ENCODE peak calls at places on chromosomes 1 and 21, in nine cellular contexts. One of them, this sample, is unnamed. For H3K36me3, the result is how much of the 10 kb centered on the place peaks cover.

GRCh38 chr1:215489771-215490566 is 77.1 kb upstream of the KCTD3 start:
- DNase-seq in breast epithelium: no peak
- DNase-seq in CD8-positive, alpha-beta T cell: no peak
- DNase-seq in GM12878: no peak
- DNase-seq in H7: no peak
- DNase-seq in naive thymus-derived CD4-positive, alpha-beta T cell: no peak
- DNase-seq in ovary: no peak
- DNase-seq in uterus: no peak
- DNase-seq in adipocyte: peak
- DNase-seq in this sample: no peak

GRCh38 chr1:70674981-70675685 is 264.1 kb downstream of the CTH start:
- DNase-seq in naive thymus-derived CD4-positive, alpha-beta T cell: no peak
- DNase-seq in ovary: no peak
- DNase-seq in GM12878: no peak
- DNase-seq in CD8-positive, alpha-beta T cell: no peak
- DNase-seq in H7: no peak
- DNase-seq in uterus: no peak
- DNase-seq in breast epithelium: no peak
- DNase-seq in adipocyte: no peak
- DNase-seq in this sample: no peak

GRCh38 chr1:71780681-71781080 is 501.7 kb downstream of the NEGR1 start:
- DNase-seq in CD8-positive, alpha-beta T cell: no peak
- DNase-seq in breast epithelium: no peak
- DNase-seq in ovary: no peak
- DNase-seq in uterus: no peak
- DNase-seq in naive thymus-derived CD4-positive, alpha-beta T cell: no peak
- DNase-seq in adipocyte: no peak
- DNase-seq in H7: no peak
- DNase-seq in GM12878: no peak
- DNase-seq in this sample: no peak

GRCh38 chr1:205003358-205004145 is 39.5 kb upstream of the CNTN2 start:
- DNase-seq in uterus: no peak
- DNase-seq in adipocyte: no peak
- DNase-seq in H7: peak
- DNase-seq in GM12878: no peak
- DNase-seq in breast epithelium: no peak
- DNase-seq in ovary: no peak
- DNase-seq in CD8-positive, alpha-beta T cell: no peak
- DNase-seq in naive thymus-derived CD4-positive, alpha-beta T cell: no peak
- DNase-seq in this sample: no peak

GRCh38 chr1:97905141-97905540 is 15.7 kb downstream of the DPYD start:
- DNase-seq in CD8-positive, alpha-beta T cell: no peak
- DNase-seq in breast epithelium: no peak
- DNase-seq in ovary: no peak
- DNase-seq in adipocyte: no peak
- DNase-seq in H7: no peak
- DNase-seq in GM12878: no peak
- DNase-seq in uterus: no peak
- DNase-seq in naive thymus-derived CD4-positive, alpha-beta T cell: no peak
- DNase-seq in this sample: no peak

GRCh38 chr1:177981186-177981585 is 11.3 kb upstream of the SEC16B start:
- DNase-seq in ovary: no peak
- DNase-seq in H7: no peak
- DNase-seq in breast epithelium: no peak
- DNase-seq in adipocyte: no peak
- DNase-seq in GM12878: no peak
- DNase-seq in uterus: no peak
- DNase-seq in CD8-positive, alpha-beta T cell: no peak
- DNase-seq in naive thymus-derived CD4-positive, alpha-beta T cell: no peak
- DNase-seq in this sample: no peak

GRCh38 chr1:5811419-5811818 is 180.8 kb downstream of the NPHP4 start:
- DNase-seq in GM12878: no peak
- DNase-seq in uterus: no peak
- DNase-seq in naive thymus-derived CD4-positive, alpha-beta T cell: no peak
- DNase-seq in adipocyte: no peak
- DNase-seq in ovary: peak
- DNase-seq in H7: peak
- DNase-seq in CD8-positive, alpha-beta T cell: no peak
- DNase-seq in breast epithelium: no peak
- DNase-seq in this sample: no peak

GRCh38 chr1:92333668-92334067 is 34.8 kb downstream of the RPAP2 start:
- DNase-seq in GM12878: no peak
- DNase-seq in adipocyte: no peak
- DNase-seq in uterus: no peak
- DNase-seq in naive thymus-derived CD4-positive, alpha-beta T cell: no peak
- DNase-seq in ovary: no peak
- DNase-seq in H7: no peak
- DNase-seq in breast epithelium: no peak
- DNase-seq in CD8-positive, alpha-beta T cell: no peak
- DNase-seq in this sample: no peak

GRCh38 chr21:42560517-42561179 is 47.0 kb downstream of the SLC37A1 start:
- DNase-seq in H7: no peak
- DNase-seq in uterus: no peak
- DNase-seq in ovary: peak
- DNase-seq in adipocyte: no peak
- DNase-seq in CD8-positive, alpha-beta T cell: no peak
- DNase-seq in naive thymus-derived CD4-positive, alpha-beta T cell: no peak
- DNase-seq in breast epithelium: peak
- DNase-seq in GM12878: no peak
- DNase-seq in this sample: no peak
- H3K36me3 ChIP-seq in H7: under half
- H3K36me3 ChIP-seq in uterus: under half
- H3K36me3 ChIP-seq in ovary: under half
- H3K36me3 ChIP-seq in adipocyte: under half
- H3K36me3 ChIP-seq in CD8-positive, alpha-beta T cell: under half
- H3K36me3 ChIP-seq in naive thymus-derived CD4-positive, alpha-beta T cell: under half
- H3K36me3 ChIP-seq in breast epithelium: under half
- H3K36me3 ChIP-seq in GM12878: under half
- H3K36me3 ChIP-seq in this sample: under half

GRCh38 chr1:47023268-47024137 is at the start of gene CYP4X1:
- DNase-seq in GM12878: no peak
- DNase-seq in uterus: peak
- DNase-seq in adipocyte: no peak
- DNase-seq in CD8-positive, alpha-beta T cell: no peak
- DNase-seq in breast epithelium: no peak
- DNase-seq in ovary: no peak
- DNase-seq in H7: peak
- DNase-seq in naive thymus-derived CD4-positive, alpha-beta T cell: no peak
- DNase-seq in this sample: peak

GRCh38 chr1:47030170-47030805 is 6.8 kb downstream of the CYP4X1 start:
- DNase-seq in H7: no peak
- DNase-seq in CD8-positive, alpha-beta T cell: no peak
- DNase-seq in ovary: no peak
- DNase-seq in naive thymus-derived CD4-positive, alpha-beta T cell: no peak
- DNase-seq in GM12878: no peak
- DNase-seq in breast epithelium: no peak
- DNase-seq in uterus: no peak
- DNase-seq in adipocyte: no peak
- DNase-seq in this sample: no peak

GRCh38 chr1:47021070-47021469 is 2.4 kb upstream of the CYP4X1 start:
- DNase-seq in uterus: no peak
- DNase-seq in ovary: no peak
- DNase-seq in CD8-positive, alpha-beta T cell: no peak
- DNase-seq in H7: no peak
- DNase-seq in GM12878: no peak
- DNase-seq in adipocyte: no peak
- DNase-seq in naive thymus-derived CD4-positive, alpha-beta T cell: no peak
- DNase-seq in breast epithelium: no peak
- DNase-seq in this sample: no peak

DNA sequence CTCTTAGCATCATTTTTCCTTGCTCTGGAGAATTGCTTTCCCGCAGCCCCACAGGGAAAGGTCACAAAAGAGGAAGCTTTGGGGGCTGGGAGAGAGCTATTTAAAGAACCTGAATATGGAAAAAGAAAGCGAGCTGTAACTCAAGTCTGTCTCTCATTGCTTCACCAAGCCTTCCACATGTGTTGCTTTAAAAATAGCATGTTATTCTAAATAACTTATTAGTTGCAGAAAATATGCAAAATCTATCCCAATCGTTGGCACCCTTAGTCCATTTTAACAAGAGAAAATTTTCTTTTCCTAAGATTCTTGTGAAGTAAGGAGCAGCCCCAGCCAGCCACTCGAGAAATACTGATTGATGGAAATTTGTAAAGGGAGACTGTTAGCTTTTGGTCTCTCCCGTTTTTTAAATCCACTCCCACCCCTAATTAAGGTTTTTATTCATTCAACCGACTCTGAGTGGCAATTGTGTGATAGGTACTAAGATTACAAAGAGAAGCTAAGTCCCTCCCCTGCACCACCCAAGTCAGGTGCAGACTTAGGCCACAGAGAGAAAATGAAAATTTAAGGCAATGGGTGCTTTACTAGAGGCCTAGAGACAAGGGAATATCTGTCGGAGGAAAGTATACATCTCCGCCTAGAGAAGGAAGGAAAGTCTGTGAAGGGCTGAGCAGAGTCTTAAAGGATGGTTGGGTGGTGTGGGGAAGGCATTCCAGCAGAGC is 828 bp downstream of the CYP4X1 start:
- DNase-seq in ovary: no peak
- DNase-seq in GM12878: no peak
- DNase-seq in CD8-positive, alpha-beta T cell: no peak
- DNase-seq in uterus: no peak
- DNase-seq in breast epithelium: no peak
- DNase-seq in H7: peak
- DNase-seq in adipocyte: no peak
- DNase-seq in naive thymus-derived CD4-positive, alpha-beta T cell: no peak
- DNase-seq in this sample: no peak
- H3K4me3 ChIP-seq in ovary: no peak
- H3K4me3 ChIP-seq in GM12878: no peak
- H3K4me3 ChIP-seq in CD8-positive, alpha-beta T cell: no peak
- H3K4me3 ChIP-seq in uterus: peak
- H3K4me3 ChIP-seq in breast epithelium: peak
- H3K4me3 ChIP-seq in H7: peak
- H3K4me3 ChIP-seq in adipocyte: peak
- H3K4me3 ChIP-seq in naive thymus-derived CD4-positive, alpha-beta T cell: no peak
- H3K4me3 ChIP-seq in this sample: no peak

DNA sequence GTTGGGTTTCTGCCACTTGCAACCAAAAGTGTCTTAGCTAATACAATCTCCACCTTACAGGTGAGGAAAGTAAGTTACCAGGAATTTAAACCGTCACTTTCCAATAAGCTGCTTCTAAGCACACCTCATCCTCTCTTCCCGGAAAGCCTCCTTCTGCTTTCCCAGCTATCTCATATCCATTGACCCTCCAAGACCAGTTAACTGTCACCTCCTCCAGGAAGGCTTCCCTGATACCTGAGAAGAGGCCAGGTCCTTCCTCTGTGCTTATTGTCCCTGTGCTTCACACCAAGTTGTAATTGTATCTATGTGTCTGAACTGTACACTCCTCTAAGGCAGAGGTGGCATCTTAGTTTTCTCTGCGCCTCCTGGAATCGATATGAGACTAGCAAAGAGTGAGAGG is 11.2 kb upstream of the MATN1 start:
- DNase-seq in H7: no peak
- DNase-seq in CD8-positive, alpha-beta T cell: no peak
- DNase-seq in naive thymus-derived CD4-positive, alpha-beta T cell: no peak
- DNase-seq in ovary: no peak
- DNase-seq in GM12878: no peak
- DNase-seq in adipocyte: no peak
- DNase-seq in uterus: no peak
- DNase-seq in breast epithelium: no peak
- DNase-seq in this sample: no peak
- H3K36me3 ChIP-seq in H7: under half
- H3K36me3 ChIP-seq in CD8-positive, alpha-beta T cell: half or more
- H3K36me3 ChIP-seq in naive thymus-derived CD4-positive, alpha-beta T cell: half or more
- H3K36me3 ChIP-seq in ovary: under half
- H3K36me3 ChIP-seq in GM12878: half or more
- H3K36me3 ChIP-seq in adipocyte: under half
- H3K36me3 ChIP-seq in uterus: under half
- H3K36me3 ChIP-seq in breast epithelium: under half
- H3K36me3 ChIP-seq in this sample: under half

GRCh38 chr1:151716771-151717631 is at the start of gene CELF3:
- DNase-seq in H7: peak
- DNase-seq in uterus: no peak
- DNase-seq in GM12878: no peak
- DNase-seq in CD8-positive, alpha-beta T cell: peak
- DNase-seq in adipocyte: peak
- DNase-seq in ovary: no peak
- DNase-seq in naive thymus-derived CD4-positive, alpha-beta T cell: peak
- DNase-seq in breast epithelium: no peak
- DNase-seq in this sample: no peak
- H3K4me3 ChIP-seq in H7: peak
- H3K4me3 ChIP-seq in uterus: no peak
- H3K4me3 ChIP-seq in GM12878: no peak
- H3K4me3 ChIP-seq in CD8-positive, alpha-beta T cell: no peak
- H3K4me3 ChIP-seq in adipocyte: no peak
- H3K4me3 ChIP-seq in ovary: no peak
- H3K4me3 ChIP-seq in naive thymus-derived CD4-positive, alpha-beta T cell: no peak
- H3K4me3 ChIP-seq in breast epithelium: peak
- H3K4me3 ChIP-seq in this sample: peak

GRCh38 chr1:151419819-151420218 is 20.4 kb downstream of the PSMB4 start:
- DNase-seq in naive thymus-derived CD4-positive, alpha-beta T cell: no peak
- DNase-seq in adipocyte: no peak
- DNase-seq in ovary: no peak
- DNase-seq in breast epithelium: no peak
- DNase-seq in GM12878: no peak
- DNase-seq in H7: no peak
- DNase-seq in uterus: no peak
- DNase-seq in CD8-positive, alpha-beta T cell: no peak
- DNase-seq in this sample: no peak

GRCh38 chr1:151416231-151416630 is 16.9 kb downstream of the PSMB4 start:
- DNase-seq in naive thymus-derived CD4-positive, alpha-beta T cell: no peak
- DNase-seq in ovary: no peak
- DNase-seq in uterus: no peak
- DNase-seq in adipocyte: peak
- DNase-seq in GM12878: no peak
- DNase-seq in CD8-positive, alpha-beta T cell: no peak
- DNase-seq in H7: no peak
- DNase-seq in breast epithelium: no peak
- DNase-seq in this sample: no peak

DNA sequence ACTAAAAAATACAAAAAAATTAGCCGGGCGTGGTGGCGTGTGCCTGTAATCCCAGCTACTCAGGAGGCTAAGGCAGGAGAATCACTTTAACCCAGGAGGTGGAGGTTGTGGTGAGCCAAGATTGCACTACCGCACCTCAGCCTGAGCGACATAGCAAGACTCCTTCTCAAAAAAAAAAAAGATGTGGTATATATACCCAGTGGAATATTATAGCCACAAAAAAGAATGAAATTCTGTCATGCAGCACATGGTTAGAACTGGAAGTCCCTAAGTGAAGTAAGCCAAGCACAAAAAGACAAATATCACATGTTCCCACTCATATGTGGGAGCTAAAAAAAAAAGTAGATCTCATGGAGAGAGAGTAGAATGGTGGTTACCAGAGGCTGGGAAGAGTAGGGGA is 18.7 kb downstream of the PSMB4 start:
- DNase-seq in GM12878: no peak
- DNase-seq in CD8-positive, alpha-beta T cell: no peak
- DNase-seq in H7: no peak
- DNase-seq in ovary: no peak
- DNase-seq in uterus: no peak
- DNase-seq in adipocyte: no peak
- DNase-seq in naive thymus-derived CD4-positive, alpha-beta T cell: no peak
- DNase-seq in breast epithelium: no peak
- DNase-seq in this sample: no peak
- H3K36me3 ChIP-seq in GM12878: under half
- H3K36me3 ChIP-seq in CD8-positive, alpha-beta T cell: under half
- H3K36me3 ChIP-seq in H7: under half
- H3K36me3 ChIP-seq in ovary: under half
- H3K36me3 ChIP-seq in uterus: under half
- H3K36me3 ChIP-seq in adipocyte: half or more
- H3K36me3 ChIP-seq in naive thymus-derived CD4-positive, alpha-beta T cell: under half
- H3K36me3 ChIP-seq in breast epithelium: under half
- H3K36me3 ChIP-seq in this sample: half or more

This sample was measured in heart left ventricle.